ENCODE peak calls at places on chromosomes 4 and X, in seven cellular contexts. Y is left ventricle myocardium inferior; B is A549; D is CD8-positive, alpha-beta T cell; I is right lobe of liver; P is AG04449; M is left lung. Z is an unnamed sample.

GRCh38 chrX:23919706-23920320 is 12.0 kb downstream of the CXorf58 start:
- DNase-seq in Y (no peak), P (no peak), B (no peak), D (no peak), I (no peak), M (no peak), Z (no peak)

GRCh38 chr4:183840311-183840710 is 64.8 kb upstream of the STOX2 start:
- DNase-seq in B (peak; percentile 74), P (peak; percentile 23), I (peak; percentile 63), Y (peak; percentile 78), M (peak; percentile 64), D (peak; percentile 45), Z (peak; percentile 28)

GRCh38 chr4:74627516-74627915 is 166.8 kb downstream of the BTC start:
- DNase-seq in D (no peak), B (no peak), M (no peak), I (no peak), P (no peak), Y (no peak), Z (no peak)

GRCh38 chr4:48247142-48247877 is 22.3 kb downstream of the TEC start:
- DNase-seq in M (no peak), I (no peak), Y (no peak), D (no peak), B (no peak), P (no peak), Z (no peak)

GRCh38 chr4:185039508-185040273 is 21.4 kb downstream of the HELT start:
- DNase-seq in D (peak; percentile 16), P (peak; percentile 5), I (no peak), Y (no peak), M (no peak), B (peak; percentile 53), Z (peak; percentile 34)

GRCh38 chr4:145012841-145013240 is 85.2 kb downstream of the ANAPC10 start:
- DNase-seq in M (no peak), D (no peak), Y (no peak), B (peak; percentile 27), I (no peak), P (no peak), Z (no peak)

GRCh38 chr4:30461218-30461617 is 259.0 kb upstream of the PCDH7 start:
- DNase-seq in I (no peak), B (no peak), D (no peak), M (no peak), Y (no peak), P (no peak), Z (no peak)

GRCh38 chr4:24067367-24067766 is 177.5 kb upstream of the PPARGC1A start:
- DNase-seq in D (no peak), Y (no peak), P (no peak), M (no peak), B (no peak), I (no peak), Z (no peak)

GRCh38 chr4:125368684-125369083 is 53.9 kb downstream of the FAT4 start:
- DNase-seq in B (no peak), D (no peak), P (peak; percentile 61), Y (no peak), I (no peak), M (no peak), Z (peak; percentile 67)

GRCh38 chr4:183823394-183823793 is 81.7 kb upstream of the STOX2 start:
- DNase-seq in D (no peak), P (peak; percentile 16), I (no peak), M (no peak), Y (peak; percentile 36), B (peak; percentile 31), Z (no peak)

GRCh38 chr4:110515676-110516075 is 39.7 kb downstream of the ENPEP start:
- DNase-seq in B (peak; percentile 13), I (no peak), Y (no peak), D (no peak), M (no peak), P (no peak), Z (no peak)

GRCh38 chr4:153809916-153810810 is 21.3 kb upstream of the SFRP2 start:
- DNase-seq in Y (no peak), D (no peak), B (no peak), M (no peak), P (no peak), I (no peak), Z (no peak)

DNA sequence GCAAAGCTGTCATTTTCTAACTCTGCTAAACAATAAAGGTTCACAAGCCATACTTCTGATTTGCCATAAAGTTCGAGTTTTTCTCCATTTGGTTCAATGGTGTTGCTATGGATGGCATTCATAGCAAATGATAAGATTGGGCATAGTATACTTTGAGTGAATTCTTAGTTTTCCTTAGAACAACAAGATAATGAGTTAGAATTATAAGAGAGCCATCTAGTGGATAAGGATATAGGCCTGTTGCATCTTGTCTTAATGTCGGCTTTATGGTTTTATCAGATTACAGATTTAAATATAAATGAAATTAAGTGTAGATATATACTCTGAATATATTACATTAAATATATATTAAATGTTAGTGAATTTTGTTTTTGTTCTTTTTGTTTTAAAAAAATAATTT is 644.6 kb downstream of the IL1RAPL1 start:
- DNase-seq in M (no peak), D (no peak), P (no peak), I (no peak), Y (no peak), B (peak; percentile 2), Z (no peak)
- TF ChIP-seq CTCF in M (no peak), D (no peak), P (no peak), I (peak; percentile 50), Y (peak; percentile 43), B (no peak), Z (peak; percentile 33)

GRCh38 chrX:24985120-24985519 is 30.6 kb downstream of the ARX start:
- DNase-seq in I (no peak), B (no peak), P (no peak), D (no peak), M (no peak), Y (no peak), Z (no peak)

GRCh38 chrX:24988314-24988713 is 27.5 kb downstream of the ARX start:
- DNase-seq in B (no peak), I (no peak), Y (no peak), M (no peak), P (no peak), D (no peak), Z (no peak)

GRCh38 chrX:24987731-24988130 is 28.0 kb downstream of the ARX start:
- DNase-seq in I (no peak), P (no peak), D (no peak), Y (no peak), B (no peak), M (no peak), Z (no peak)

GRCh38 chrX:24993887-24994286 is 21.9 kb downstream of the ARX start:
- DNase-seq in I (no peak), M (no peak), Y (no peak), D (no peak), P (no peak), B (no peak), Z (no peak)

DNA sequence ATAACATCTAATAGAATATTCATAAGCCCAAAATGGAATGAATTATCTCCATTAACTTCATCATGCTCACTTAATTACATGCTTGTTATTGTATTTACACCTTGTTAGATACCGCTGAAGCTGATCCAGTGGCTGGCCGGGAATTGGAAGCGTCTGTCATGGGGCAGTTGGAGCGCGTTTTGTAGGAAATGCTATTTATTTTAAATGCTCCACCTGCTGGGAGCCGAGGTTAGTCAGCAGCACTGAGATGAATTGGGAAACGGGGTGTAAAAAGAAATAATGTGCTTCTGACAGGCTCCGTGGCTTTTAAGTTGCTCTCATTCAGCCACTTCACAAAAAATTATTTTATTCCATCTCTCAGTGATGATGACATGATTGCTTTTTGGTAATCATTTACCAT is 25.2 kb downstream of the ARX start:
- DNase-seq in P (no peak), I (no peak), B (no peak), Y (no peak), M (no peak), D (no peak), Z (no peak)
- TF ChIP-seq CTCF in P (no peak), I (no peak), B (peak; percentile 21), Y (no peak), M (no peak), D (no peak), Z (no peak)

GRCh38 chr4:118026806-118027205 is 7.5 kb upstream of the NDST3 start:
- DNase-seq in Y (no peak), P (no peak), B (no peak), D (no peak), M (no peak), I (no peak), Z (no peak)
- TF ChIP-seq CTCF in Y (no peak), P (no peak), B (no peak), D (no peak), M (no peak), I (no peak), Z (no peak)

DNA sequence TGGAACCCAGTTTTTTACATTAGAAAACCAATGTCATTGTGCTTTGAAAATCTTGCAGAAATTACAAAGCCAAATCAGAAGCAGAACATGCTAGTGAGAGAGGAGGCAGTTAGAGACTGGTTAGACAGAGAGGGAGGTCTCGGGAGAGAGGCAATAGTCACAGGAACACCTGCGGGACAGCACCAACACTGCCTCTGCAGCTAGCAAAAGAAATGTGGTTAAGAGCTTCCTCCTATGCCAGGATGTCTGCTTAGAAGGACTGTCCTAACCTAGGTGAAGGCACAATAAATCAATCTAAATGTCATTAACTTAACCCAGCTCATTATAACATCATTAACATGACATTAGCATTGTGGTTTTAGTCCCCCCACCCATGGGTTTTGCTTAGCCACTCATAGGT is 726.7 kb downstream of the PCDH18 start:
- DNase-seq in D (no peak), I (no peak), Y (no peak), M (no peak), P (no peak), B (no peak), Z (no peak)
- TF ChIP-seq CTCF in D (no peak), I (no peak), Y (no peak), M (no peak), P (no peak), B (no peak), Z (no peak)

GRCh38 chr4:77179512-77179911 is 22.5 kb downstream of the CCNG2 start:
- DNase-seq in I (no peak), B (no peak), P (no peak), Y (no peak), M (no peak), D (no peak), Z (no peak)
- TF ChIP-seq CTCF in I (no peak), B (no peak), P (no peak), Y (no peak), M (no peak), D (no peak), Z (no peak)

GRCh38 chr4:166318810-166319525 is 445.9 kb downstream of the TLL1 start:
- DNase-seq in Y (no peak), I (no peak), B (peak; percentile 51), M (no peak), P (peak; percentile 78), D (no peak), Z (no peak)

GRCh38 chr4:166323250-166323649 is 450.2 kb downstream of the TLL1 start:
- DNase-seq in D (no peak), M (no peak), P (no peak), I (no peak), Y (no peak), B (no peak), Z (no peak)

GRCh38 chr4:166324321-166324720 is 451.3 kb downstream of the TLL1 start:
- DNase-seq in Y (no peak), M (no peak), B (peak; percentile 36), D (no peak), I (no peak), P (no peak), Z (no peak)
- TF ChIP-seq CTCF in Y (no peak), M (no peak), B (no peak), D (no peak), I (no peak), P (no peak), Z (no peak)

GRCh38 chrX:26664919-26665318 is 448.9 kb downstream of the MAGEB5 start:
- DNase-seq in P (no peak), I (no peak), D (no peak), Y (no peak), M (no peak), B (no peak), Z (no peak)
- TF ChIP-seq CTCF in P (no peak), I (no peak), D (no peak), Y (no peak), M (no peak), B (no peak), Z (no peak)